ENCODE peak calls at places on chromosomes 7 and 10, in six cellular contexts. X, G, K, V, I and U are unnamed samples. For H3K9me2, the result is how much of the 10 kb centered on the place peaks cover.

GRCh38 chr10:71383972-71384687 is 12.6 kb upstream of the CDH23 start:
- DNase-seq in X (peak), G (peak), K (peak), V (peak), I (peak), U (peak)

GRCh38 chr7:21367081-21367480 is 60.8 kb upstream of the SP4 start:
- DNase-seq in X (no peak), G (no peak), K (peak), V (no peak), I (no peak), U (no peak)

GRCh38 chr10:12235796-12236195 is 39.8 kb downstream of the CDC123 start:
- DNase-seq in X (no peak), G (no peak), K (no peak), V (no peak), I (no peak), U (no peak)

GRCh38 chr10:10848488-10849111 is 169.1 kb upstream of the CELF2 start:
- DNase-seq in X (no peak), G (no peak), K (no peak), V (no peak), I (no peak), U (no peak)

GRCh38 chr7:98686466-98687080 is 69.5 kb downstream of the NPTX2 start:
- DNase-seq in X (no peak), G (no peak), K (no peak), V (no peak), I (no peak), U (no peak)

GRCh38 chr10:26439436-26440090 is 1.4 kb downstream of the APBB1IP start:
- DNase-seq in X (peak), G (no peak), K (no peak), V (no peak), I (peak), U (peak)

GRCh38 chr7:77727936-77728701 is 31.9 kb downstream of the RSBN1L start:
- DNase-seq in X (peak), G (peak), K (no peak), V (no peak), I (no peak), U (no peak)

GRCh38 chr10:117654105-117654504 is 111.6 kb downstream of the EMX2 start:
- DNase-seq in X (no peak), G (no peak), K (no peak), V (no peak), I (no peak), U (no peak)

GRCh38 chr10:118583611-118584010 is 11.8 kb downstream of the PRLHR start:
- DNase-seq in X (peak), G (no peak), K (no peak), V (no peak), I (no peak), U (no peak)

GRCh38 chr10:21080246-21080645 is 183.1 kb upstream of the NEBL start:
- DNase-seq in X (peak), G (no peak), K (no peak), V (no peak), I (no peak), U (no peak)

GRCh38 chr7:135922263-135922662 is 54.9 kb downstream of the MTPN start:
- DNase-seq in X (no peak), G (no peak), K (no peak), V (no peak), I (no peak), U (no peak)

GRCh38 chr7:131897016-131897789 is 340.8 kb upstream of the PODXL start:
- DNase-seq in X (peak), G (peak), K (peak), V (no peak), I (no peak), U (no peak)
- H3K9me2 ChIP-seq in X (under half), G (under half), K (under half), V (under half), I (under half), U (under half)

GRCh38 chr7:54709283-54709682 is 49.7 kb downstream of the SEC61G start:
- DNase-seq in X (no peak), G (no peak), K (no peak), V (no peak), I (no peak), U (no peak)

GRCh38 chr7:54711900-54712595 is 47.0 kb downstream of the SEC61G start:
- DNase-seq in X (no peak), G (no peak), K (no peak), V (no peak), I (no peak), U (no peak)

DNA sequence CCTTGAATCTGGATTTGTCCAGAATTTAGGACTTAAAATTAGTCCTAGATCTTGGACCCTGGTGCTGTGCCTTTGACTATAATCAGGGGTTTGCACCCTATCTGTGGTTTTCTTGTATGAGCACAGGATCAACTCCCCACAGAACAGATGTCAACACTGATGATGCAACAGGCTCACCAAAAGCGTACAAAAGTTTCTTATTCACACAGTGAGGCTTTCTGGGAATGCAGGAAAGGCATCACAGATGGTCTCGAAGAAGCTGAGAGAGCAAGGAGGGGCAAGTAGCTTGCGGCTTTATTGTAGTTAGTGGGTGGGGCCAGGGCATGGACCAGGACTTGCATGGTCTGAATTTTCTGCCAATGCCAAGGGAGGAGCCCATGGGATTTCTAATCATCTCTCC is 46.2 kb downstream of the SEC61G start:
- DNase-seq in X (no peak), G (no peak), K (no peak), V (no peak), I (no peak), U (no peak)
- H3K9me2 ChIP-seq in X (under half), G (under half), K (under half), V (under half), I (under half), U (under half)

GRCh38 chr10:31321396-31321941 is 2.5 kb downstream of the ZEB1 start:
- DNase-seq in X (peak), G (peak), K (no peak), V (no peak), I (peak), U (peak)
- H3K9me2 ChIP-seq in X (under half), G (under half), K (under half), V (under half), I (under half), U (under half)

DNA sequence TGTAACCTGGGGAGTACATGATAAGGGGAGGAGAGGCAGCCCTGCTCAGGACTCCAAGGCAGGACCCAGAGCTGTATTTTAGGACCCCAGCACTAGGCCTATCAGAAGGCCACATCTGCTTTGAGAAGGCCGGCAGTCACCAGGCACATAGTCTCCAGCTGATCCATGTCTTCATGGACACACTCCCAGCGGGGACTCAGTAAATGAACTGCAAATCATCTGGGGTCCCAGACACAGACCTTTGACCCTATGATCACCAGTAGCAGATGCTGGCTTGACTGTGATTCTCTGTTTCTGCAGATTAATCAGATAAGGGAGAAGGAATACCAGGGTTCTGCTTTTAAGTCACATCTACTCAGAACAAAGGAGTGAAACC is 341.4 kb upstream of the PODXL start:
- DNase-seq in X (no peak), G (no peak), K (no peak), V (no peak), I (no peak), U (no peak)
- H3K9me2 ChIP-seq in X (under half), G (under half), K (under half), V (under half), I (under half), U (under half)

GRCh38 chr7:131898418-131898817 is 342.0 kb upstream of the PODXL start:
- DNase-seq in X (peak), G (no peak), K (peak), V (no peak), I (no peak), U (no peak)
- H3K9me2 ChIP-seq in X (under half), G (under half), K (under half), V (under half), I (under half), U (under half)

DNA sequence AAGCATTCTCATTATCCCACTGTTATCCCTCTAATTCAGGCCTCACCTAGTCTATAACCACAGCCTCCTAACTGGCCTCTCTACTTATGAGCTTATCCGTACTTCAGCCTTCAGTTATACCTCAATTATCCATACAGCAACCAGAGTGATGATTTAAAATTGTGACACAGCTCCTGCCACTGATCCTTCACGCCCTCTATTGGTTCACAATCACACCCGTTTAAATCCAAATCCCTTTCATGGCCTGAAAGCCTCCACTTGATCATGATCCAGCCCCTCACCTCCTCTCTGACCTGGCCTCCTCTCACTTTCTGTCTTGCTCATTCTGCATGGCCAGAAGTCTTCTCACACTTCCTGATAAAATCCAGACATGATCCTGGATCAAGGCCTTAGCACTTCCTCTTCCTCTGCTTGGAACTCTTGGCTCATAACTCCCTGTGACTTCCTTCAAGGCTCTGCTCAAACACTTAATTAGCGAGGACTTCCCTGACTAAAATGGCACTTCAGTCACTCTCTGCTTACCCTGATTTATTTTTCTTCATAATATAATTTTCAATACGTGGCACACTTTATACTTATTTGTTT is 19.0 kb upstream of the TMEM26 start:
- DNase-seq in X (no peak), G (no peak), K (peak), V (no peak), I (no peak), U (no peak)
- H3K9me2 ChIP-seq in X (under half), G (under half), K (under half), V (under half), I (under half), U (under half)

GRCh38 chr7:49322476-49322875 is 398.1 kb downstream of the CDC14C start:
- DNase-seq in X (no peak), G (no peak), K (no peak), V (no peak), I (no peak), U (no peak)
- H3K9me2 ChIP-seq in X (under half), G (under half), K (under half), V (under half), I (under half), U (under half)

DNA sequence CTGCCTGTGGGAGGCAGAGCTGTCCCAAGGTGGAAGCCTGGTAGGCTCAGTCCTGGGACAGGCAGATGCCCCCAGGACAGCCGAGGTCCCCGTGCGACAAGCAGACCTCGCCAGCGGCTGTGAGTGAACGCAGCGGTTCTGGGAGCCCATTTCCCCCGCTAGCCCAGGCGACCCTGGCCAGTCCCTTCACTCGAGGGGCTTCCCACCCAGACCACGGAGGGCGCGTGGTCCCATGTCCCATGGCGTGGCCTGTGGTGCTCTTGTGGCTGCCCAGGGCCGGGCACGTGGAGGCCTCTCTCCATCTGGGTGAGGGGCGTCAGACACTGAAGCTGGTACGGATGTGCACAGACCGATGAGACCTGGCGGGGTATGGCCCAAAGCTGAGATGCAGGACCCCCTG is 67.9 kb downstream of the ELFN1 start:
- DNase-seq in X (no peak), G (no peak), K (no peak), V (no peak), I (no peak), U (no peak)
- H3K9me2 ChIP-seq in X (under half), G (under half), K (under half), V (under half), I (under half), U (under half)

GRCh38 chr7:47300472-47301021 is 281.4 kb downstream of the TNS3 start:
- DNase-seq in X (no peak), G (no peak), K (no peak), V (no peak), I (no peak), U (no peak)

GRCh38 chr7:47301078-47301477 is 280.8 kb downstream of the TNS3 start:
- DNase-seq in X (no peak), G (no peak), K (no peak), V (no peak), I (no peak), U (no peak)

GRCh38 chr7:47302560-47302959 is 279.4 kb downstream of the TNS3 start:
- DNase-seq in X (no peak), G (no peak), K (no peak), V (no peak), I (no peak), U (no peak)

GRCh38 chr7:47303014-47303694 is 278.8 kb downstream of the TNS3 start:
- DNase-seq in X (no peak), G (no peak), K (no peak), V (no peak), I (no peak), U (no peak)

GRCh38 chr7:47301657-47302295 is 280.1 kb downstream of the TNS3 start:
- DNase-seq in X (peak), G (no peak), K (no peak), V (no peak), I (no peak), U (no peak)
- H3K9me2 ChIP-seq in X (under half), G (under half), K (under half), V (under half), I (under half), U (under half)

DNA sequence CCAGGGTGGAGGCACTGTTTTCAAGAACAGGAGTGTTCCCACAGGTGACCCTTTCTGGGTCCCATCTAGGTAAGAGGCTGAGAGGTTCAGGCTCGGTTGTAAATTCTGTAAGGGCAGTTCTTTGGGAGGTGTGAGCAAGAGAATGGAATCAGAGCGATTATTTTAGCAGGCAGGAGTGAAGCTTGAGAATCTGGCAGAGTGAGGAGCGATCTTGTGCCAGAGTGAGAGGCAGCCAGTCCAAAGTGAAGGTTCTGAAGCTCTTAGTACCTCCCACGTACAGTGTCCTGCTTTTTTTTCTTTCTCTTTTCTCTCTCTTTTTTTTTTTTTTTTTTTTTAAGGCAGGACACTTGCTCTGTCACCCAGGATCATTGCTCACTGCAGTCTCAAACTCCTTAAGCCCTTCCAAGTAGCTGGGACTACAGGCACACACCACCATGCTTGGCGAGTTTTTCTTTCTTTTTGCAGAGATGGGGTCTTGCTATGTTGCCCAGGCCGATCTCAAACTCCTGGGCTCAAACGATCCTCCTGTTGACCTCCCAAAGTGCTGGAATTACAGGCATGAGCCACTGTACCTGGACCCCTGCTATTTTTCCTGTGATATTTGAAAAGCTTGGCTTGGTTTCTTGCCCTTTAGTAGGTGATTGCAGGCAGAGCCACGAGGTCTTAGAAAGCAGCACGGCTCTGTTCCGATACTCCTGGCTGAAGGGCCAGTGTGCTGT is 10.9 kb downstream of the POR start:
- DNase-seq in X (no peak), G (no peak), K (no peak), V (no peak), I (no peak), U (no peak)
- H3K9me2 ChIP-seq in X (under half), G (under half), K (under half), V (under half), I (under half), U (under half)